ENCODE peak calls at places on chromosomes 11 and 22, in nine cellular contexts. J, S, Z, Y, G, T, R, D and A are unnamed samples.

GRCh38 chr11:70508231-70508480 is 109.8 kb downstream of the CTTN start:
- DNase-seq in T (no peak), G (no peak), S (no peak), Z (no peak), R (no peak), D (no peak), J (no peak), Y (no peak), A (no peak)

GRCh38 chr11:13983081-13983751 is 20.7 kb downstream of the SPON1 start:
- DNase-seq in S (no peak), Y (peak; percentile 15), R (no peak), T (no peak), J (no peak), G (no peak), Z (no peak), D (no peak), A (no peak)

GRCh38 chr11:72569966-72570892 is 104.0 kb downstream of the PDE2A start:
- DNase-seq in D (no peak), Z (no peak), Y (no peak), J (no peak), G (no peak), T (peak; percentile 44), S (no peak), R (peak; percentile 35), A (peak; percentile 66)

GRCh38 chr11:76243648-76244285 is 37.5 kb upstream of the WNT11 start:
- DNase-seq in D (no peak), Y (peak; percentile 5), Z (no peak), S (no peak), J (no peak), R (no peak), G (no peak), T (no peak), A (no peak)

GRCh38 chr22:40463017-40463631 is 92.7 kb downstream of the SGSM3 start:
- DNase-seq in S (peak; percentile 24), Z (no peak), G (peak; percentile 33), R (no peak), T (no peak), J (no peak), D (peak; percentile 22), Y (no peak), A (no peak)

GRCh38 chr11:76560219-76560618 is 110.3 kb downstream of the LRRC32 start:
- DNase-seq in Z (no peak), G (no peak), J (no peak), S (no peak), D (no peak), R (peak; percentile 24), T (no peak), Y (no peak), A (peak; percentile 40)

GRCh38 chr22:38861170-38861874 is 10.7 kb downstream of the CBX6 start:
- DNase-seq in G (no peak), T (no peak), S (no peak), R (no peak), D (no peak), J (no peak), Y (no peak), Z (no peak), A (no peak)

GRCh38 chr22:37775785-37776638 is 31.7 kb upstream of the GCAT start:
- DNase-seq in S (no peak), Y (no peak), R (peak; percentile 61), Z (no peak), D (no peak), J (no peak), T (no peak), G (no peak), A (peak; percentile 61)

GRCh38 chr11:94786264-94787126 is 18.3 kb downstream of the AMOTL1 start:
- DNase-seq in G (no peak), T (peak; percentile 45), J (no peak), S (no peak), R (no peak), Y (no peak), D (no peak), Z (no peak), A (no peak)

GRCh38 chr22:49607821-49608220 is 219.9 kb downstream of the BRD1 start:
- DNase-seq in Z (no peak), R (no peak), J (no peak), Y (no peak), G (peak; percentile 4), D (no peak), T (no peak), S (no peak), A (no peak)

GRCh38 chr11:1152316-1153104 is 5.2 kb upstream of the MUC5AC start:
- DNase-seq in R (peak; percentile 45), D (no peak), Y (peak; percentile 10), T (peak; percentile 78), Z (no peak), G (no peak), S (peak; percentile 18), J (no peak), A (peak; percentile 86)

GRCh38 chr11:93689166-93689734 is 27.8 kb downstream of the CEP295 start:
- DNase-seq in T (no peak), G (no peak), Z (no peak), J (no peak), Y (no peak), D (no peak), R (no peak), S (no peak), A (no peak)

GRCh38 chr11:44945639-44946038 is 5.0 kb downstream of the TP53I11 start:
- DNase-seq in Y (peak; percentile 70), G (no peak), T (no peak), D (no peak), S (no peak), Z (no peak), R (no peak), J (no peak), A (no peak)

GRCh38 chr11:122139595-122139866 is 23.5 kb upstream of the BLID start:
- DNase-seq in Y (no peak), S (no peak), R (no peak), Z (no peak), T (no peak), D (no peak), G (no peak), J (no peak), A (no peak)

GRCh38 chr22:44314425-44315067 is 1.8 kb upstream of the SHISAL1 start:
- DNase-seq in Z (no peak), R (no peak), G (no peak), Y (no peak), J (no peak), D (no peak), T (no peak), S (no peak), A (no peak)

GRCh38 chr11:93740031-93740801 is 1.1 kb downstream of the TAF1D start:
- DNase-seq in R (peak; percentile 26), D (no peak), Z (no peak), J (no peak), G (peak; percentile 30), T (peak; percentile 37), Y (no peak), S (no peak), A (peak; percentile 19)

GRCh38 chr11:106208795-106209194 is 131.3 kb downstream of the AASDHPPT start:
- DNase-seq in G (no peak), Y (no peak), T (no peak), R (no peak), Z (no peak), D (no peak), S (no peak), J (no peak), A (no peak)

GRCh38 chr22:50737728-50738648 is at the start of gene ACR:
- DNase-seq in D (no peak), T (no peak), S (no peak), R (no peak), Z (no peak), G (peak; percentile 10), J (no peak), Y (no peak), A (no peak)

GRCh38 chr11:106304274-106304673 is 226.8 kb downstream of the AASDHPPT start:
- DNase-seq in D (no peak), G (no peak), T (no peak), Z (no peak), S (no peak), R (no peak), Y (no peak), J (no peak), A (no peak)

GRCh38 chr11:64660205-64660604 is 62.8 kb downstream of the NRXN2 start:
- DNase-seq in G (no peak), R (no peak), T (no peak), Z (no peak), J (no peak), D (no peak), Y (no peak), S (no peak), A (peak; percentile 12)

GRCh38 chr11:110855246-110855645 is 143.0 kb upstream of the ARHGAP20 start:
- DNase-seq in Z (no peak), J (no peak), Y (no peak), S (no peak), R (no peak), T (no peak), G (no peak), D (no peak), A (no peak)

GRCh38 chr11:11514246-11514645 is 107.6 kb downstream of the GALNT18 start:
- DNase-seq in J (no peak), Y (no peak), D (no peak), Z (no peak), S (no peak), R (no peak), G (no peak), T (no peak), A (no peak)

GRCh38 chr11:134385774-134386565 is 26.1 kb downstream of the B3GAT1 start:
- DNase-seq in S (no peak), Z (no peak), G (no peak), T (no peak), Y (no peak), J (peak; percentile 51), R (peak; percentile 25), D (no peak), A (no peak)

GRCh38 chr11:80838153-80838552 is 1397.3 kb upstream of the TENM4 start:
- DNase-seq in Y (no peak), R (no peak), D (no peak), G (no peak), J (no peak), Z (no peak), T (no peak), S (no peak), A (no peak)

GRCh38 chr11:6319879-6320410 is 356 bp downstream of the CAVIN3 start:
- DNase-seq in Z (peak; percentile 30), T (no peak), G (no peak), J (no peak), R (peak; percentile 99), D (no peak), Y (peak; percentile 86), S (no peak), A (peak; percentile 96)

GRCh38 chr11:61516675-61517516 is 8.3 kb downstream of the LRRC10B start:
- DNase-seq in S (peak; percentile 60), J (peak; percentile 73), T (peak; percentile 10), R (no peak), D (peak; percentile 30), G (peak; percentile 73), Y (peak; percentile 40), Z (peak; percentile 81), A (peak; percentile 48)

GRCh38 chr11:3666023-3666530 is 5.1 kb downstream of the CHRNA10 start:
- DNase-seq in T (no peak), S (no peak), R (no peak), J (no peak), G (no peak), D (no peak), Y (no peak), Z (no peak), A (no peak)

GRCh38 chr11:2741377-2742131 is 41.8 kb upstream of the KCNQ1OT1 start:
- DNase-seq in D (no peak), J (no peak), Y (peak; percentile 11), Z (no peak), T (peak; percentile 61), G (no peak), R (peak; percentile 57), S (no peak), A (peak; percentile 52)

GRCh38 chr11:46489668-46490560 is 98.3 kb upstream of the CHRM4 start:
- DNase-seq in T (peak; percentile 55), D (no peak), J (peak; percentile 54), S (no peak), Z (peak; percentile 17), R (peak; percentile 12), Y (no peak), G (peak; percentile 19), A (peak; percentile 30)

GRCh38 chr11:79488286-79488685 is 47.5 kb upstream of the TENM4 start:
- DNase-seq in R (no peak), J (no peak), Z (no peak), Y (no peak), G (no peak), D (no peak), T (no peak), S (no peak), A (peak; percentile 13)

GRCh38 chr11:125201525-125202121 is 37.1 kb downstream of the PKNOX2 start:
- DNase-seq in T (no peak), S (no peak), J (no peak), G (no peak), Y (peak; percentile 29), D (no peak), Z (no peak), R (no peak), A (no peak)